ENCODE peak calls at places on chromosomes 4 and X, in four cellular contexts. W is CD8-positive, alpha-beta T cell; U is RPMI7951; A is left ventricle myocardium inferior. P is an unnamed sample.
A peak's percentile ranks its signal among the peaks of the same experiment; 100 is the strongest.

GRCh38 chr4:140968371-140968770 is 164.9 kb downstream of the RNF150 start:
- DNase-seq in W (no peak), U (no peak), A (no peak), P (no peak)

GRCh38 chrX:47293106-47293505 is 60.3 kb downstream of the USP11 start:
- DNase-seq in A (no peak), U (no peak), W (no peak), P (no peak)

GRCh38 chr4:182749768-182750167 is 167.4 kb downstream of the DCTD start:
- DNase-seq in U (no peak), W (no peak), A (no peak), P (no peak)

GRCh38 chr4:99293357-99293756 is 2.6 kb upstream of the ADH1A start:
- DNase-seq in A (no peak), W (no peak), U (no peak), P (no peak)

GRCh38 chr4:124526321-124526720 is 186.2 kb downstream of the ANKRD50 start:
- DNase-seq in A (no peak), W (no peak), U (no peak), P (no peak)

GRCh38 chrX:34578237-34578636 is 78.8 kb downstream of the TMEM47 start:
- DNase-seq in A (no peak), U (peak; percentile 42), W (no peak), P (peak; percentile 76)

GRCh38 chr4:124743711-124744110 is 31.2 kb upstream of the ANKRD50 start:
- DNase-seq in U (no peak), W (no peak), A (no peak), P (no peak)

GRCh38 chr4:94491322-94491721 is 39.6 kb downstream of the PDLIM5 start:
- DNase-seq in A (no peak), U (peak; percentile 25), W (no peak), P (no peak)

GRCh38 chrX:48813605-48814004 is 11.7 kb downstream of the HDAC6 start:
- DNase-seq in U (no peak), A (no peak), W (no peak), P (no peak)

GRCh38 chr4:122930877-122931276 is 8.5 kb upstream of the NUDT6 start:
- DNase-seq in W (no peak), A (no peak), U (peak; percentile 3), P (peak; percentile 49)

GRCh38 chrX:134658421-134658896 is at the start of gene PLAC1:
- DNase-seq in W (no peak), A (no peak), U (no peak), P (no peak)

GRCh38 chr4:52059372-52059771 is 8.3 kb downstream of the SPATA18 start:
- DNase-seq in A (no peak), U (peak; percentile 30), W (no peak), P (peak; percentile 11)

GRCh38 chrX:16873106-16873505 is 2.9 kb upstream of the RBBP7 start:
- DNase-seq in A (no peak), W (no peak), U (no peak), P (no peak)

GRCh38 chr4:81499840-81500239 is 28.1 kb upstream of the RASGEF1B start:
- DNase-seq in A (no peak), W (no peak), U (no peak), P (no peak)

GRCh38 chr4:15147709-15148651 is 145.7 kb downstream of the CPEB2 start:
- DNase-seq in U (no peak), W (no peak), A (no peak), P (no peak)

GRCh38 chrX:96183843-96184242 is 500.8 kb upstream of the DIAPH2 start:
- DNase-seq in U (peak; percentile 0), W (no peak), A (no peak), P (peak; percentile 33)

GRCh38 chr4:83128235-83128929 is 13.9 kb upstream of the PLAC8 start:
- DNase-seq in A (no peak), U (peak; percentile 77), W (no peak), P (no peak)

GRCh38 chrX:76428243-76429130 is 977 bp downstream of the MAGEE1 start:
- DNase-seq in W (peak; percentile 52), U (no peak), A (no peak), P (no peak)

GRCh38 chrX:15344106-15344505 is 8.8 kb upstream of the PIGA start:
- DNase-seq in A (no peak), U (no peak), W (no peak), P (no peak)

GRCh38 chrX:39396358-39396995 is 595.2 kb downstream of the MID1IP1 start:
- DNase-seq in W (no peak), U (no peak), A (no peak), P (no peak)

GRCh38 chr4:70984587-70984986 is 8.9 kb upstream of the DCK start:
- DNase-seq in A (no peak), W (no peak), U (no peak), P (no peak)

GRCh38 chr4:98976716-98977115 is 18.8 kb upstream of the METAP1 start:
- DNase-seq in U (no peak), W (no peak), A (no peak), P (no peak)

GRCh38 chr4:184506527-184507121 is 32.3 kb upstream of the IRF2 start:
- DNase-seq in W (no peak), U (no peak), A (no peak), P (peak; percentile 18)

GRCh38 chr4:1012031-1012739 is 759 bp downstream of the FGFRL1 start:
- DNase-seq in U (peak; percentile 47), A (no peak), W (peak; percentile 38), P (peak; percentile 71)

P was measured in A673.